ENCODE peak calls at places on chromosomes 13 and 19, in seven cellular contexts. V, F, U, L, J, B and C are unnamed samples.

GRCh38 chr19:52748336-52748950 is 13.6 kb upstream of the ZNF611 start:
- DNase-seq in J (no peak), L (no peak), B (no peak), V (peak), F (no peak), U (peak), C (no peak)

GRCh38 chr19:45428385-45429231 is 4.9 kb upstream of the ERCC1 start:
- DNase-seq in V (no peak), F (no peak), L (no peak), J (no peak), B (peak), U (peak), C (no peak)

GRCh38 chr19:3665681-3666544 is 34.4 kb downstream of the PIP5K1C start:
- DNase-seq in B (peak), F (peak), L (no peak), J (peak), V (peak), U (no peak), C (peak)

GRCh38 chr13:36074659-36075058 is 56.5 kb downstream of the DCLK1 start:
- DNase-seq in F (no peak), B (no peak), U (peak), L (no peak), J (no peak), V (no peak), C (no peak)

GRCh38 chr13:79423801-79424642 is 18.0 kb upstream of the RBM26 start:
- DNase-seq in U (peak), J (no peak), B (peak), V (no peak), F (no peak), L (peak), C (no peak)

GRCh38 chr13:99034333-99035085 is 56.6 kb upstream of the DOCK9 start:
- DNase-seq in L (no peak), V (no peak), B (no peak), F (no peak), U (no peak), J (no peak), C (no peak)

GRCh38 chr19:19775891-19776205 is 42.9 kb upstream of the ZNF14 start:
- DNase-seq in V (no peak), J (no peak), U (no peak), F (no peak), L (no peak), B (peak), C (no peak)

GRCh38 chr19:40611900-40612698 is 10.9 kb downstream of the LTBP4 start:
- DNase-seq in B (no peak), L (no peak), V (no peak), J (no peak), F (no peak), U (no peak), C (no peak)

GRCh38 chr19:18427080-18427751 is 8.0 kb downstream of the SSBP4 start:
- DNase-seq in L (no peak), J (no peak), V (no peak), U (no peak), B (no peak), F (no peak), C (no peak)

GRCh38 chr19:4327252-4327876 is 11.3 kb downstream of the STAP2 start:
- DNase-seq in U (peak), V (peak), J (peak), L (no peak), B (peak), F (peak), C (peak)

GRCh38 chr13:64397699-64398098 is 2832.4 kb downstream of the PCDH9 start:
- DNase-seq in V (no peak), B (no peak), L (no peak), F (no peak), U (peak), J (no peak), C (no peak)

GRCh38 chr13:27704681-27705080 is 83.0 kb downstream of the POLR1D start:
- DNase-seq in J (no peak), B (no peak), V (no peak), L (no peak), U (no peak), F (no peak), C (no peak)